ENCODE peak calls at places on chromosomes 4 and X, in eight cellular contexts. W is heart right ventricle, K is GM04503, B is H1, Z is nephron progenitor cell, Y is mammary epithelial cell, D is NCI-H1105, H is psoas muscle. T is an unnamed sample.

GRCh38 chrX:372856-373640 is 13.7 kb downstream of the PPP2R3B start:
- DNase-seq in W (no peak), K (no peak), B (no peak), Z (no peak), Y (no peak), D (no peak), H (peak; percentile 52), T (no peak)

GRCh38 chr4:169485791-169486742 is 126.3 kb downstream of the NEK1 start:
- DNase-seq in W (no peak), K (peak; percentile 30), B (no peak), Z (peak; percentile 37), Y (peak; percentile 50), D (peak; percentile 4), H (no peak), T (peak; percentile 61)

GRCh38 chr4:40995850-40996249 is 218.5 kb downstream of the APBB2 start:
- DNase-seq in W (no peak), K (peak; percentile 65), B (no peak), Z (no peak), Y (no peak), D (no peak), H (no peak), T (peak; percentile 46)

GRCh38 chrX:141897690-141898089 is 6.0 kb upstream of the MAGEC1 start:
- DNase-seq in W (no peak), K (no peak), B (no peak), Z (no peak), Y (no peak), D (no peak), H (no peak), T (no peak)

GRCh38 chr4:42282081-42282901 is 115.0 kb upstream of the SHISA3 start:
- DNase-seq in W (no peak), K (peak; percentile 10), B (no peak), Z (peak; percentile 58), Y (peak; percentile 37), D (peak; percentile 45), H (peak; percentile 74), T (peak; percentile 79)

GRCh38 chr4:71113294-71113693 is 119.8 kb downstream of the DCK start:
- DNase-seq in W (no peak), K (no peak), B (no peak), Z (no peak), Y (no peak), D (no peak), H (no peak), T (no peak)

GRCh38 chr4:122764808-122765189 is 32.3 kb downstream of the BBS12 start:
- DNase-seq in W (no peak), K (peak; percentile 80), B (no peak), Z (no peak), Y (peak; percentile 67), D (no peak), H (no peak), T (peak; percentile 86)

GRCh38 chrX:24479924-24480722 is 15.0 kb downstream of the PDK3 start:
- DNase-seq in W (no peak), K (no peak), B (no peak), Z (no peak), Y (no peak), D (peak; percentile 57), H (no peak), T (peak; percentile 14)

GRCh38 chrX:18166068-18166467 is 54.6 kb downstream of the BEND2 start:
- DNase-seq in W (no peak), K (no peak), B (no peak), Z (no peak), Y (no peak), D (no peak), H (no peak), T (no peak)

GRCh38 chr4:17941731-17942130 is 79.8 kb downstream of the LCORL start:
- DNase-seq in W (no peak), K (no peak), B (no peak), Z (no peak), Y (peak; percentile 3), D (no peak), H (no peak), T (no peak)

GRCh38 chr4:55215087-55215486 is 89.7 kb upstream of the KDR start:
- DNase-seq in W (no peak), K (no peak), B (no peak), Z (no peak), Y (peak; percentile 25), D (no peak), H (no peak), T (no peak)

GRCh38 chr4:77072195-77072753 is 3.5 kb downstream of the CCNI start:
- DNase-seq in W (no peak), K (no peak), B (no peak), Z (no peak), Y (peak; percentile 83), D (no peak), H (no peak), T (peak; percentile 48)

GRCh38 chrX:104921606-104922205 is 298.8 kb downstream of the TEX13A start:
- DNase-seq in W (no peak), K (no peak), B (no peak), Z (peak; percentile 5), Y (peak; percentile 12), D (no peak), H (no peak), T (no peak)

GRCh38 chr4:160375746-160376452 is 1273.0 kb downstream of the RAPGEF2 start:
- DNase-seq in W (no peak), K (no peak), B (no peak), Z (no peak), Y (peak; percentile 20), D (no peak), H (no peak), T (peak; percentile 7)

GRCh38 chr4:168724960-168725359 is 228.1 kb downstream of the PALLD start:
- DNase-seq in W (no peak), K (no peak), B (no peak), Z (no peak), Y (no peak), D (no peak), H (no peak), T (no peak)

GRCh38 chr4:113979157-113979972 is at the start of gene ARSJ:
- DNase-seq in W (peak; percentile 57), K (peak; percentile 68), B (peak; percentile 25), Z (peak; percentile 77), Y (peak; percentile 82), D (no peak), H (peak; percentile 67), T (peak; percentile 84)

GRCh38 chr4:73608677-73609594 is 11.3 kb downstream of the RASSF6 start:
- DNase-seq in W (no peak), K (no peak), B (no peak), Z (no peak), Y (peak; percentile 77), D (peak; percentile 69), H (no peak), T (peak; percentile 90)

GRCh38 chrX:107675823-107676555 is 47.7 kb downstream of the PRPS1 start:
- DNase-seq in W (no peak), K (no peak), B (no peak), Z (no peak), Y (peak; percentile 30), D (no peak), H (peak; percentile 62), T (peak; percentile 68)

GRCh38 chr4:140296335-140296753 is 77.1 kb upstream of the SCOC start:
- DNase-seq in W (peak; percentile 23), K (peak; percentile 95), B (no peak), Z (peak; percentile 25), Y (peak; percentile 42), D (no peak), H (peak; percentile 71), T (peak; percentile 88)

GRCh38 chr4:2365054-2365912 is 53.2 kb downstream of the ZFYVE28 start:
- DNase-seq in W (no peak), K (no peak), B (no peak), Z (no peak), Y (no peak), D (no peak), H (no peak), T (no peak)

GRCh38 chr4:8648816-8649630 is 56.5 kb downstream of the CPZ start:
- DNase-seq in W (no peak), K (no peak), B (no peak), Z (no peak), Y (no peak), D (no peak), H (no peak), T (no peak)